ENCODE peak calls at places on chromosomes 2 and 18, in five cellular contexts. F, X, R, K and W are unnamed samples.

GRCh38 chr18:10732990-10733389 is 207.2 kb downstream of the NAPG start:
- DNase-seq in R (no peak), X (no peak), K (no peak), F (no peak), W (no peak)

GRCh38 chr2:109385506-109385905 is 228.3 kb downstream of the SEPTIN10 start:
- DNase-seq in X (no peak), K (no peak), F (no peak), R (no peak), W (no peak)

GRCh38 chr2:47402805-47403691 is at the start of gene MSH2:
- DNase-seq in X (peak), R (peak), F (peak), K (peak), W (peak)

GRCh38 chr2:118589726-118590125 is 257.7 kb downstream of the EN1 start:
- DNase-seq in K (no peak), X (no peak), R (no peak), F (no peak), W (no peak)

GRCh38 chr2:135745545-135745944 is 3.9 kb downstream of the UBXN4 start:
- DNase-seq in F (peak), R (no peak), X (no peak), K (no peak), W (no peak)

GRCh38 chr2:230889911-230890601 is 25.3 kb downstream of the ITM2C start:
- DNase-seq in R (no peak), X (no peak), F (no peak), K (no peak), W (no peak)

GRCh38 chr18:8001711-8002110 is 434.6 kb downstream of the PTPRM start:
- DNase-seq in X (no peak), R (no peak), K (no peak), F (peak), W (no peak)

GRCh38 chr18:63586966-63587365 is at the start of gene SERPINB13:
- DNase-seq in R (no peak), F (no peak), X (no peak), K (no peak), W (no peak)

GRCh38 chr2:102826904-102827303 is 65.1 kb downstream of the TMEM182 start:
- DNase-seq in R (peak), K (no peak), X (no peak), F (peak), W (peak)

GRCh38 chr2:101559576-101559975 is 84.7 kb upstream of the RFX8 start:
- DNase-seq in F (no peak), K (no peak), X (no peak), R (no peak), W (peak)

GRCh38 chr2:240111253-240111652 is 24.9 kb downstream of the COPS9 start:
- DNase-seq in K (no peak), F (peak), R (peak), X (no peak), W (peak)

GRCh38 chr18:41618135-41618534 is 336.9 kb upstream of the PIK3C3 start:
- DNase-seq in X (no peak), R (no peak), K (no peak), F (no peak), W (no peak)
- H3K4me3 ChIP-seq in X (no peak), R (no peak), K (no peak), F (no peak), W (no peak)

GRCh38 chr2:184765048-184765881 is 166.9 kb downstream of the ZNF804A start:
- DNase-seq in X (no peak), F (peak), R (no peak), K (no peak), W (no peak)
- H3K4me3 ChIP-seq in X (no peak), F (peak), R (no peak), K (no peak), W (no peak)

DNA sequence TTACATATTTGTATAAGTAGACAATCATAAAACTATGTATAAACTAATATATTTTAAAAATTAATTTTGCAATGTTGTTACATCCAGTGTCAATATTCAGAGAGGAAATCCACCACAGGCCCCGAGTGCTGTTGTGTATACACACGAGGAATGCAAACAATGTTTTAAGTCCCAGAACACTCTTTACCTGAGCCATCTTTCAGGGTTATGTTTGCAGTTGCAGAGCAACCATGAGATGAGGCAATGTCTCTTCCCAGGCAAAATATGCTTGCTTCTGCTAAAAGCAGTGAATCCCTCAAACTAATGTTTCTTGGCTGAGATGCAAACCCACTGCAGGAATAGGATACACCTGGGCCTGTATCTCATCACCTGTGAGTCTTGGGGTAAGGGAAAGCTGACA is 91.3 kb downstream of the ASXL2 start:
- DNase-seq in K (no peak), R (peak), F (no peak), X (no peak), W (no peak)
- H3K4me3 ChIP-seq in K (no peak), R (no peak), F (no peak), X (no peak), W (no peak)

DNA sequence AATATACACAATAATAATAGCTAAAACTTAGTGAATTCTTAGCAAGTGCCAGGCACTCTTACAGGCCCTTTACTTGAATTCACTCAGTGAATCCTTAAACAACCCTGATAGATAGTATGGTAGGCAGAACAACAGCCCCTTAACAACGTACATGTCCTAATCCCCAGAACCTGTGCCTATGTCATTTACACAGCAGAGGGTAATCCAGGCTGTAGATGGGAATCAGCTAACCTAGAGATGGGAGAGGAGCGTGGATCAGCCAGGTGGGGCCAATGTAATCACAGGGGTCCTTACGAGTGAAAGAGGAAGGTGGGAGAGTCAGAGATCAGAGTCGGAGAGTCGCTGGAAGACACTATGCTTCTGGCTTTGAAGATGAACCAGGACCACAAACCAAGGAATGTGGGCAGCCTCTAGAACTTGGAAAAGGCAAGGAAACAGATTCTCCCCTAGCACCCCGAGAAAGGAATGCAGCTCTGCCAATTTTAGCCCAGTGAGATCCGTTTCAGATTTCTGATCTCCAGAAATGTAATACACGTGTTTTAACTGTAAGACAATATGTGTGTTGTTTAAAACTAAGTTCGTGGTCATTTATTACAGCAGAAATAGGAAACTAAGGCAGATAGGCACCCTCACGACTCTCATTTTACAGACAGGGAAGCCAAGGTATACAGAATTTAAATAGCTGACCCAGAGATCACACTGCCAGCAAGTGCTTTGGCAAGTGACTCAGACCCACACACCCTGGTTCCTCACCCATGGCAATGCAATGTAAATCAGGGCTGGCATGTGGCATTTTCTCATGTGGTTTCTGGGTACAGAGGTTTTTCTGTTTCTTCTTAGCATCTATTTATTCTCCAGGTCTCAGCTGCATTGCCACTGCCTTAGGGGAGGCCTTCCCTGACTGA is 68.9 kb downstream of the DOCK10 start:
- DNase-seq in K (no peak), R (no peak), X (no peak), F (no peak), W (no peak)
- H3K4me3 ChIP-seq in K (no peak), R (no peak), X (no peak), F (no peak), W (no peak)

GRCh38 chr2:229586746-229587705 is 127.3 kb downstream of the DNER start:
- DNase-seq in R (peak), F (peak), X (peak), K (peak), W (peak)
- H3K4me3 ChIP-seq in R (peak), F (no peak), X (no peak), K (no peak), W (no peak)